ENCODE peak calls at places on chromosomes 3 and 15, in five cellular contexts. V is ELR; E is activated CD8-positive, alpha-beta memory T cell treated with anti-CD3 and anti-CD28 coated beads for 24 hours; H is NCI-H345; R is breast epithelium. A is an unnamed sample.

GRCh38 chr3:166284994-166285393 is 447.8 kb upstream of the BCHE start:
- DNase-seq in V (peak), E (no peak), H (no peak), R (no peak), A (no peak)

GRCh38 chr3:189805375-189806067 is 174.3 kb downstream of the TP63 start:
- DNase-seq in V (no peak), E (no peak), H (no peak), R (no peak), A (no peak)

GRCh38 chr3:454986-455385 is 258.4 kb downstream of the CHL1 start:
- DNase-seq in V (no peak), E (no peak), H (no peak), R (no peak), A (no peak)

GRCh38 chr15:54082836-54083492 is 104.7 kb downstream of the UNC13C start:
- DNase-seq in V (no peak), E (peak), H (peak), R (no peak), A (peak)

GRCh38 chr15:74011610-74012009 is 17.1 kb downstream of the PML start:
- DNase-seq in V (no peak), E (no peak), H (no peak), R (no peak), A (no peak)

GRCh38 chr15:43794269-43795037 is 2.3 kb downstream of the SERF2 start:
- DNase-seq in V (peak), E (no peak), H (no peak), R (no peak), A (no peak)

GRCh38 chr3:127761101-127761802 is 61.1 kb downstream of the MGLL start:
- DNase-seq in V (no peak), E (no peak), H (no peak), R (no peak), A (no peak)

GRCh38 chr3:189806171-189806951 is 175.2 kb downstream of the TP63 start:
- DNase-seq in V (no peak), E (no peak), H (peak), R (no peak), A (no peak)

GRCh38 chr3:195182470-195182795 is 88.5 kb downstream of the XXYLT1 start:
- DNase-seq in V (peak), E (no peak), H (no peak), R (no peak), A (no peak)

GRCh38 chr3:143361589-143361988 is 242.0 kb downstream of the CHST2 start:
- DNase-seq in V (no peak), E (no peak), H (no peak), R (no peak), A (no peak)

GRCh38 chr3:149765762-149766334 is 13.6 kb upstream of the COMMD2 start:
- DNase-seq in V (peak), E (no peak), H (no peak), R (no peak), A (peak)

GRCh38 chr3:114319453-114319852 is 25.6 kb downstream of the TIGIT start:
- DNase-seq in V (peak), E (no peak), H (peak), R (no peak), A (peak)

GRCh38 chr3:169865176-169865800 is 4.4 kb downstream of the LRRC31 start:
- DNase-seq in V (no peak), E (no peak), H (no peak), R (no peak), A (no peak)

GRCh38 chr15:46441294-46442062 is 806.6 kb downstream of the SQOR start:
- DNase-seq in V (peak), E (no peak), H (no peak), R (no peak), A (peak)

GRCh38 chr15:74816624-74817369 is 4.2 kb downstream of the LMAN1L start:
- DNase-seq in V (no peak), E (no peak), H (no peak), R (no peak), A (no peak)

GRCh38 chr15:71538922-71539321 is 271.4 kb upstream of the NR2E3 start:
- DNase-seq in V (no peak), E (no peak), H (no peak), R (no peak), A (no peak)

GRCh38 chr3:99544819-99545281 is 93.5 kb upstream of the COL8A1 start:
- DNase-seq in V (peak), E (no peak), H (no peak), R (no peak), A (peak)

GRCh38 chr15:74790080-74790916 is 8.4 kb downstream of the CSK start:
- DNase-seq in V (peak), E (no peak), H (no peak), R (no peak), A (peak)

GRCh38 chr3:194169595-194169994 is 33.6 kb downstream of the HES1 start:
- DNase-seq in V (no peak), E (no peak), H (no peak), R (no peak), A (no peak)

GRCh38 chr3:46138571-46138970 is 69.5 kb downstream of the CCR1 start:
- DNase-seq in V (no peak), E (no peak), H (no peak), R (no peak), A (no peak)

GRCh38 chr3:72324253-72324811 is 523.9 kb downstream of the SHQ1 start:
- DNase-seq in V (no peak), E (no peak), H (no peak), R (no peak), A (no peak)

GRCh38 chr3:195542261-195542660 is 864 bp downstream of the PPP1R2 start:
- DNase-seq in V (peak), E (no peak), H (no peak), R (no peak), A (no peak)

GRCh38 chr3:184426691-184427141 is 46.9 kb downstream of the CHRD start:
- DNase-seq in V (no peak), E (no peak), H (no peak), R (peak), A (no peak)

GRCh38 chr3:125478321-125478720 is 41.7 kb downstream of the SNX4 start:
- DNase-seq in V (peak), E (no peak), H (no peak), R (no peak), A (no peak)

GRCh38 chr15:35007397-35007796 is 19.3 kb upstream of the ZNF770 start:
- DNase-seq in V (no peak), E (no peak), H (no peak), R (no peak), A (no peak)

GRCh38 chr3:56688191-56688590 is 5.1 kb upstream of the TASOR start:
- DNase-seq in V (no peak), E (no peak), H (no peak), R (no peak), A (no peak)

GRCh38 chr15:78131295-78132021 is at the start of gene CIB2:
- DNase-seq in V (peak), E (peak), H (peak), R (peak), A (peak)

GRCh38 chr3:51637941-51638471 is 33.0 kb upstream of the TEX264 start:
- DNase-seq in V (peak), E (no peak), H (peak), R (no peak), A (peak)

GRCh38 chr3:189282751-189283150 is 111.0 kb downstream of the TPRG1 start:
- DNase-seq in V (no peak), E (no peak), H (no peak), R (no peak), A (no peak)

A was measured in RPMI7951.